ENCODE peak calls at places on chromosomes 16 and 17, in eight cellular contexts. One of them, this sample, is unnamed.

GRCh38 chr17:323181-323580 is 29.4 kb downstream of the RPH3AL start:
- DNase-seq in activated T-cell treated with anti-CD3 and anti-CD28 coated beads, Interleukin-2, amount 50 U/mL, for 72 hours: no peak
- DNase-seq in EH: no peak
- DNase-seq in ACHN: no peak
- DNase-seq in SHP77 treated with DMSO at 0.1 percent for 48 hours: no peak
- DNase-seq in cardiac muscle cell: no peak
- DNase-seq in amniotic stem cell: no peak
- DNase-seq in activated naive CD4-positive, alpha-beta T cell: no peak
- DNase-seq in this sample: no peak

GRCh38 chr17:4499431-4500187 is 928 bp downstream of the SPNS2 start:
- DNase-seq in activated T-cell treated with anti-CD3 and anti-CD28 coated beads, Interleukin-2, amount 50 U/mL, for 72 hours: peak; percentile 23
- DNase-seq in EH: no peak
- DNase-seq in amniotic stem cell: no peak
- DNase-seq in SHP77 treated with DMSO at 0.1 percent for 48 hours: no peak
- DNase-seq in ACHN: peak; percentile 50
- DNase-seq in activated naive CD4-positive, alpha-beta T cell: no peak
- DNase-seq in cardiac muscle cell: no peak
- DNase-seq in this sample: peak; percentile 30

GRCh38 chr16:66520406-66521194 is 29.3 kb downstream of the TK2 start:
- DNase-seq in cardiac muscle cell: no peak
- DNase-seq in amniotic stem cell: no peak
- DNase-seq in ACHN: no peak
- DNase-seq in EH: no peak
- DNase-seq in activated T-cell treated with anti-CD3 and anti-CD28 coated beads, Interleukin-2, amount 50 U/mL, for 72 hours: no peak
- DNase-seq in SHP77 treated with DMSO at 0.1 percent for 48 hours: no peak
- DNase-seq in activated naive CD4-positive, alpha-beta T cell: no peak
- DNase-seq in this sample: no peak

GRCh38 chr17:80762076-80762475 is 217.4 kb downstream of the RPTOR start:
- DNase-seq in activated T-cell treated with anti-CD3 and anti-CD28 coated beads, Interleukin-2, amount 50 U/mL, for 72 hours: no peak
- DNase-seq in EH: no peak
- DNase-seq in activated naive CD4-positive, alpha-beta T cell: no peak
- DNase-seq in amniotic stem cell: no peak
- DNase-seq in cardiac muscle cell: no peak
- DNase-seq in SHP77 treated with DMSO at 0.1 percent for 48 hours: peak; percentile 59
- DNase-seq in ACHN: no peak
- DNase-seq in this sample: no peak

GRCh38 chr17:3913531-3914318 is 2.5 kb downstream of the P2RX1 start:
- DNase-seq in amniotic stem cell: peak; percentile 37
- DNase-seq in SHP77 treated with DMSO at 0.1 percent for 48 hours: peak; percentile 53
- DNase-seq in ACHN: peak; percentile 70
- DNase-seq in activated T-cell treated with anti-CD3 and anti-CD28 coated beads, Interleukin-2, amount 50 U/mL, for 72 hours: peak; percentile 87
- DNase-seq in cardiac muscle cell: peak; percentile 80
- DNase-seq in activated naive CD4-positive, alpha-beta T cell: peak; percentile 71
- DNase-seq in EH: peak; percentile 80
- DNase-seq in this sample: peak; percentile 87

GRCh38 chr16:80527297-80527696 is 13.5 kb upstream of the DYNLRB2 start:
- DNase-seq in EH: peak; percentile 48
- DNase-seq in cardiac muscle cell: peak; percentile 9
- DNase-seq in activated naive CD4-positive, alpha-beta T cell: no peak
- DNase-seq in SHP77 treated with DMSO at 0.1 percent for 48 hours: no peak
- DNase-seq in ACHN: peak; percentile 63
- DNase-seq in amniotic stem cell: no peak
- DNase-seq in activated T-cell treated with anti-CD3 and anti-CD28 coated beads, Interleukin-2, amount 50 U/mL, for 72 hours: peak; percentile 72
- DNase-seq in this sample: no peak

GRCh38 chr17:2566056-2566455 is 27.4 kb upstream of the PAFAH1B1 start:
- DNase-seq in ACHN: no peak
- DNase-seq in amniotic stem cell: no peak
- DNase-seq in activated naive CD4-positive, alpha-beta T cell: no peak
- DNase-seq in SHP77 treated with DMSO at 0.1 percent for 48 hours: no peak
- DNase-seq in cardiac muscle cell: no peak
- DNase-seq in EH: no peak
- DNase-seq in activated T-cell treated with anti-CD3 and anti-CD28 coated beads, Interleukin-2, amount 50 U/mL, for 72 hours: no peak
- DNase-seq in this sample: no peak

GRCh38 chr16:80682435-80683070 is 121.8 kb downstream of the CDYL2 start:
- DNase-seq in SHP77 treated with DMSO at 0.1 percent for 48 hours: no peak
- DNase-seq in cardiac muscle cell: no peak
- DNase-seq in ACHN: no peak
- DNase-seq in activated naive CD4-positive, alpha-beta T cell: no peak
- DNase-seq in activated T-cell treated with anti-CD3 and anti-CD28 coated beads, Interleukin-2, amount 50 U/mL, for 72 hours: no peak
- DNase-seq in EH: peak; percentile 20
- DNase-seq in amniotic stem cell: peak; percentile 42
- DNase-seq in this sample: no peak

GRCh38 chr17:73559532-73559931 is 84.7 kb downstream of the SDK2 start:
- DNase-seq in amniotic stem cell: no peak
- DNase-seq in SHP77 treated with DMSO at 0.1 percent for 48 hours: no peak
- DNase-seq in cardiac muscle cell: no peak
- DNase-seq in activated naive CD4-positive, alpha-beta T cell: no peak
- DNase-seq in ACHN: no peak
- DNase-seq in activated T-cell treated with anti-CD3 and anti-CD28 coated beads, Interleukin-2, amount 50 U/mL, for 72 hours: no peak
- DNase-seq in EH: no peak
- DNase-seq in this sample: no peak

GRCh38 chr16:55036371-55036821 is 105.7 kb downstream of the IRX5 start:
- DNase-seq in ACHN: no peak
- DNase-seq in amniotic stem cell: no peak
- DNase-seq in SHP77 treated with DMSO at 0.1 percent for 48 hours: no peak
- DNase-seq in activated naive CD4-positive, alpha-beta T cell: no peak
- DNase-seq in cardiac muscle cell: no peak
- DNase-seq in EH: no peak
- DNase-seq in activated T-cell treated with anti-CD3 and anti-CD28 coated beads, Interleukin-2, amount 50 U/mL, for 72 hours: no peak
- DNase-seq in this sample: no peak

GRCh38 chr17:47959825-47960655 is 2.4 kb upstream of the PRR15L start:
- DNase-seq in activated naive CD4-positive, alpha-beta T cell: no peak
- DNase-seq in SHP77 treated with DMSO at 0.1 percent for 48 hours: no peak
- DNase-seq in cardiac muscle cell: no peak
- DNase-seq in amniotic stem cell: no peak
- DNase-seq in ACHN: no peak
- DNase-seq in EH: no peak
- DNase-seq in activated T-cell treated with anti-CD3 and anti-CD28 coated beads, Interleukin-2, amount 50 U/mL, for 72 hours: no peak
- DNase-seq in this sample: no peak

GRCh38 chr17:47629826-47630225 is 19.9 kb upstream of the KPNB1 start:
- DNase-seq in EH: no peak
- DNase-seq in amniotic stem cell: no peak
- DNase-seq in ACHN: no peak
- DNase-seq in SHP77 treated with DMSO at 0.1 percent for 48 hours: no peak
- DNase-seq in cardiac muscle cell: peak; percentile 7
- DNase-seq in activated naive CD4-positive, alpha-beta T cell: no peak
- DNase-seq in activated T-cell treated with anti-CD3 and anti-CD28 coated beads, Interleukin-2, amount 50 U/mL, for 72 hours: no peak
- DNase-seq in this sample: no peak

GRCh38 chr16:55212791-55213190 is 111.2 kb upstream of the IRX6 start:
- DNase-seq in amniotic stem cell: no peak
- DNase-seq in activated naive CD4-positive, alpha-beta T cell: no peak
- DNase-seq in activated T-cell treated with anti-CD3 and anti-CD28 coated beads, Interleukin-2, amount 50 U/mL, for 72 hours: no peak
- DNase-seq in SHP77 treated with DMSO at 0.1 percent for 48 hours: no peak
- DNase-seq in ACHN: no peak
- DNase-seq in EH: no peak
- DNase-seq in cardiac muscle cell: peak; percentile 77
- DNase-seq in this sample: no peak

GRCh38 chr16:52557236-52557635 is 10.3 kb upstream of the TOX3 start:
- DNase-seq in cardiac muscle cell: no peak
- DNase-seq in ACHN: peak; percentile 41
- DNase-seq in amniotic stem cell: no peak
- DNase-seq in SHP77 treated with DMSO at 0.1 percent for 48 hours: no peak
- DNase-seq in activated naive CD4-positive, alpha-beta T cell: no peak
- DNase-seq in EH: no peak
- DNase-seq in activated T-cell treated with anti-CD3 and anti-CD28 coated beads, Interleukin-2, amount 50 U/mL, for 72 hours: no peak
- DNase-seq in this sample: no peak

GRCh38 chr17:77594416-77595209 is 363.9 kb upstream of the TNRC6C start:
- DNase-seq in amniotic stem cell: no peak
- DNase-seq in activated naive CD4-positive, alpha-beta T cell: no peak
- DNase-seq in cardiac muscle cell: no peak
- DNase-seq in EH: no peak
- DNase-seq in activated T-cell treated with anti-CD3 and anti-CD28 coated beads, Interleukin-2, amount 50 U/mL, for 72 hours: peak; percentile 27
- DNase-seq in SHP77 treated with DMSO at 0.1 percent for 48 hours: no peak
- DNase-seq in ACHN: no peak
- DNase-seq in this sample: no peak